ENCODE peak calls at places on chromosomes 4 and X, in five cellular contexts. X is H1, S is HCT116, M is K562, G is GM12878. A is an unnamed sample.

GRCh38 chr4:71396382-71396781 is 57.6 kb downstream of the SLC4A4 start:
- DNase-seq in X (no peak), G (no peak), M (no peak), S (no peak), A (no peak)

GRCh38 chr4:181319629-181320028 is 923.6 kb upstream of the TENM3 start:
- DNase-seq in G (no peak), X (no peak), S (no peak), M (no peak), A (peak)

GRCh38 chrX:45479835-45480422 is 279.3 kb upstream of the DIPK2B start:
- DNase-seq in S (peak), M (no peak), X (no peak), G (no peak), A (no peak)

GRCh38 chrX:38376747-38377146 is 24.3 kb downstream of the OTC start:
- DNase-seq in X (no peak), G (no peak), M (no peak), S (no peak), A (no peak)

GRCh38 chr4:80336582-80336981 is 1.1 kb downstream of the CFAP299 start:
- DNase-seq in G (no peak), S (peak), M (peak), X (no peak), A (peak)

GRCh38 chrX:72280210-72280882 is 3.3 kb upstream of the RPS4X start:
- DNase-seq in G (no peak), M (peak), S (no peak), X (no peak), A (no peak)

GRCh38 chr4:16598241-16599224 is 299.9 kb downstream of the LDB2 start:
- DNase-seq in X (no peak), G (no peak), M (no peak), S (no peak), A (no peak)

GRCh38 chr4:112860731-112861377 is 188.6 kb upstream of the ANK2 start:
- DNase-seq in S (no peak), X (peak), M (no peak), G (peak), A (peak)

GRCh38 chr4:128782076-128782715 is 27.3 kb upstream of the JADE1 start:
- DNase-seq in G (no peak), S (peak), X (no peak), M (no peak), A (peak)

GRCh38 chrX:110032534-110033161 is 29.7 kb downstream of the TMEM164 start:
- DNase-seq in X (no peak), M (no peak), G (no peak), S (no peak), A (no peak)

GRCh38 chr4:123606336-123606735 is 209.7 kb downstream of the SPRY1 start:
- DNase-seq in M (no peak), G (no peak), S (no peak), X (no peak), A (no peak)

GRCh38 chrX:1595711-1596060 is 4.3 kb downstream of the AKAP17A start:
- DNase-seq in M (no peak), S (no peak), X (no peak), G (no peak), A (no peak)

GRCh38 chr4:1350169-1350520 is 3.1 kb downstream of the UVSSA start:
- DNase-seq in X (no peak), G (no peak), S (no peak), M (no peak), A (no peak)

GRCh38 chr4:1349359-1350168 is 2.6 kb downstream of the UVSSA start:
- DNase-seq in M (no peak), G (no peak), X (no peak), S (no peak), A (no peak)

GRCh38 chr4:1354136-1354982 is 7.4 kb downstream of the UVSSA start:
- DNase-seq in X (no peak), S (no peak), G (no peak), M (no peak), A (peak)

GRCh38 chr4:1353186-1354055 is 6.4 kb downstream of the UVSSA start:
- DNase-seq in M (no peak), G (no peak), S (no peak), X (no peak), A (no peak)

GRCh38 chr4:1351854-1352633 is 5.0 kb downstream of the UVSSA start:
- DNase-seq in S (peak), X (peak), M (peak), G (peak), A (peak)
- TF ChIP-seq POLR2AphosphoS5 in S (no peak), X (no peak), M (no peak), G (no peak), A (no peak)

DNA sequence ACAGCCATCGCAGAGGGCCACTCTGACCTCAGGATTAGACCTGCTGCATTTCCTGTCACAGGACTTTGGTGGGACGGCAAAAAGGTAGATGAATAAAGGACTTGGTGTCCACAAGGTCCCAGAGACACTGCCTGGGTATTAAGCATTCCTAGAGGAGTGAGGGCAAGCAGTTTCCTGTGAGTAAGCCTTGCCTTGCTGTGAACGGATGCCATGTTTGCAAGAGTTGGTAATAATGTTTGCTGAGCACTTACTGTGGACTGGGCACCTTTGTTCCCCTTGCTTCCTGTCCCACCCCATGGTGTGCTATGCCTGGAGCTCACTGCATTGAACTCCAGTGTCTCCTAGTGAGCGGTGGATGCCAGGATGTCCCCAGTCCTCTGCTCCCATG is 95.7 kb upstream of the MSX1 start:
- DNase-seq in G (no peak), M (no peak), S (peak), X (no peak), A (no peak)
- H3K4me2 ChIP-seq in G (peak), M (no peak), S (peak), X (peak), A (peak)

GRCh38 chr4:87555751-87556619 is 26.8 kb upstream of the SPARCL1 start:
- DNase-seq in M (no peak), X (no peak), G (no peak), S (no peak), A (no peak)
- H3K27ac ChIP-seq in M (no peak), X (no peak), G (no peak), S (no peak), A (no peak)

GRCh38 chr4:98662619-98663225 is 4.3 kb upstream of the TSPAN5 start:
- DNase-seq in S (no peak), X (no peak), M (no peak), G (no peak), A (peak)
- TF ChIP-seq POLR2AphosphoS5 in S (no peak), X (no peak), M (no peak), G (no peak), A (no peak)

GRCh38 chrX:133188631-133189030 is 29.5 kb downstream of the TFDP3 start:
- DNase-seq in S (no peak), X (no peak), M (no peak), G (no peak), A (no peak)

GRCh38 chrX:133185938-133186337 is 32.2 kb downstream of the TFDP3 start:
- DNase-seq in M (no peak), S (peak), X (no peak), G (no peak), A (no peak)

GRCh38 chrX:133185119-133185518 is 33.0 kb downstream of the TFDP3 start:
- DNase-seq in X (no peak), M (no peak), S (no peak), G (no peak), A (peak)

GRCh38 chrX:133191739-133192039 is 26.5 kb downstream of the TFDP3 start:
- DNase-seq in S (peak), M (no peak), X (no peak), G (no peak), A (no peak)

DNA sequence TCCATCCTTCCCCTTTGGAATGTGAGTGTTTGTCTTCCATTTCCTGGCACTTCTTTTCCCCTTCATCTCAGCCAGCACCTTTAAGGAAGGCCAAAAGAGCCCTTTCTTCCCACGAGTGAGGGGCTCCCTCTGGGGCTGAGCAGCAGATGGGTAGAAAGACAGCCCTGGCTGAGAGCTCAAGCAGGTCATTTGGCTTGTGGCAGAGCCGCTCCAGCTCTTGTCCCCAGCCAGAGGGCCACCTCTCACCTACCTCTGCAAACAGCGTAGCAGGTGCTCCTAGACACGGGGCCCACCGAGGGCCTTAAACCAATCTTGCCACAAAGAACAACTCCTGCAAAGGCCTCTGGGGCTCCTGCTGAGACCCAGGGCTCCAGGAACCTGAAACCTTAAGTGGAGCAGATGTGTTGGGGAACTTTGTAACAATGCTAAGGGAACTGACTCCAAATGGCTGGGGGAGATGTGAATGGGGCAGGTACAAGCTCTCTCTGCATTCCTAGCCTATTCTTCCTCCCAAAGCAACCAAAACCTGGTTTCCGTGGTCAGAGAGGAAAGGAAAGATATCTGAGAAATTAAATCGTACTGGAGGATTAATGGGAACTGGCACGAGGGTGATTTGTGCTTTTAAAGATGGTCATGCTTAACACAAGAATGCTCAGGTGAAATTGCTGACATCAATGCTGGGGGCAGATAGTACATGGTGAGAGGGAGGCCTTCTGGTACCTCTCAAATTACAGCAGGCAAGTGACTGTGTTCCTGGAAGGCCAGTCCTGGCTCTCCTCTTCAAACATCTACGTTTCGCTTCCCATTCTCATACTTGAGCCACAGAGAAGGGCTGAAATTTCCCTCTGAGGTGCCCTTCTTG is 27.0 kb downstream of the TFDP3 start:
- DNase-seq in G (no peak), X (no peak), M (no peak), S (no peak), A (peak)
- H3K4me2 ChIP-seq in G (no peak), X (peak), M (no peak), S (no peak), A (peak)

GRCh38 chr4:164952551-164952950 is 24.9 kb downstream of the TRIM61 start:
- DNase-seq in X (no peak), M (no peak), S (no peak), G (no peak), A (no peak)
- H3K27ac ChIP-seq in X (no peak), M (no peak), S (no peak), G (no peak), A (no peak)

GRCh38 chr4:94412019-94413017 is 39.4 kb upstream of the PDLIM5 start:
- DNase-seq in X (no peak), G (no peak), M (no peak), S (peak), A (no peak)
- TF ChIP-seq POLR2AphosphoS5 in X (no peak), G (no peak), M (no peak), S (peak), A (no peak)